ENCODE peak calls at places on chromosomes 2 and 18, in eight cellular contexts. A is mesendoderm, V is DND-41, I is PC-3, Q is left lung, U is aorta, S is ovary, L is Panc1. C is an unnamed sample.

GRCh38 chr18:67318651-67319050 is 197.9 kb downstream of the DSEL start:
- DNase-seq in A (no peak), V (no peak), I (peak), Q (no peak), U (no peak), S (no peak), L (no peak), C (no peak)

GRCh38 chr2:229416116-229416694 is 145.1 kb upstream of the PID1 start:
- DNase-seq in A (no peak), V (no peak), I (no peak), Q (peak), U (peak), S (peak), L (no peak), C (no peak)

GRCh38 chr2:96251721-96252292 is 14.0 kb downstream of the TMEM127 start:
- DNase-seq in A (peak), V (no peak), I (peak), Q (no peak), U (peak), S (peak), L (no peak), C (peak)

GRCh38 chr2:165795011-165795410 is 964 bp upstream of the GALNT3 start:
- DNase-seq in A (no peak), V (no peak), I (peak), Q (no peak), U (no peak), S (no peak), L (no peak), C (no peak)

GRCh38 chr2:231138699-231139098 is 13.9 kb upstream of the HTR2B start:
- DNase-seq in A (no peak), V (no peak), I (no peak), Q (no peak), U (no peak), S (peak), L (no peak), C (no peak)

GRCh38 chr2:23489471-23490400 is 104.8 kb downstream of the KLHL29 start:
- DNase-seq in A (no peak), V (peak), I (no peak), Q (no peak), U (no peak), S (no peak), L (no peak), C (no peak)

GRCh38 chr2:38462121-38462634 is 85.1 kb upstream of the ATL2 start:
- DNase-seq in A (no peak), V (peak), I (peak), Q (no peak), U (no peak), S (peak), L (peak), C (peak)

GRCh38 chr2:121699421-121700328 is 37.0 kb downstream of the NIFK start:
- DNase-seq in A (peak), V (peak), I (peak), Q (no peak), U (peak), S (no peak), L (peak), C (peak)

GRCh38 chr2:42196403-42197267 is 27.5 kb downstream of the EML4 start:
- DNase-seq in A (peak), V (peak), I (peak), Q (no peak), U (no peak), S (peak), L (no peak), C (peak)

GRCh38 chr18:63320690-63321265 is 1.2 kb upstream of the BCL2 start:
- DNase-seq in A (peak), V (peak), I (peak), Q (peak), U (peak), S (peak), L (no peak), C (peak)

GRCh38 chr18:75141166-75141565 is 67.8 kb downstream of the PTGR3 start:
- DNase-seq in A (no peak), V (no peak), I (no peak), Q (no peak), U (no peak), S (no peak), L (no peak), C (no peak)

GRCh38 chr18:58892536-58892935 is 27.9 kb downstream of the ZNF532 start:
- DNase-seq in A (no peak), V (no peak), I (no peak), Q (no peak), U (no peak), S (no peak), L (no peak), C (no peak)

GRCh38 chr2:196276421-196276820 is 105.0 kb upstream of the STK17B start:
- DNase-seq in A (no peak), V (no peak), I (peak), Q (no peak), U (no peak), S (no peak), L (no peak), C (no peak)

GRCh38 chr2:36549063-36549662 is 48.8 kb downstream of the FEZ2 start:
- DNase-seq in A (no peak), V (no peak), I (peak), Q (no peak), U (no peak), S (no peak), L (no peak), C (peak)

GRCh38 chr2:218782529-218782845 is 540 bp downstream of the CYP27A1 start:
- DNase-seq in A (peak), V (no peak), I (no peak), Q (no peak), U (no peak), S (no peak), L (no peak), C (no peak)

GRCh38 chr18:48992791-48993555 is 42.2 kb upstream of the SMAD7 start:
- DNase-seq in A (peak), V (no peak), I (no peak), Q (no peak), U (no peak), S (no peak), L (no peak), C (no peak)

GRCh38 chr2:15042824-15043223 is 410.3 kb downstream of the LRATD1 start:
- DNase-seq in A (no peak), V (no peak), I (peak), Q (no peak), U (no peak), S (no peak), L (no peak), C (no peak)

GRCh38 chr2:32559136-32559535 is 68.7 kb upstream of the TTC27 start:
- DNase-seq in A (no peak), V (no peak), I (no peak), Q (no peak), U (no peak), S (no peak), L (no peak), C (no peak)

GRCh38 chr2:109380502-109381326 is 233.1 kb downstream of the SEPTIN10 start:
- DNase-seq in A (no peak), V (no peak), I (peak), Q (peak), U (peak), S (peak), L (no peak), C (peak)

GRCh38 chr2:219289537-219290361 is 10.6 kb downstream of the DNAJB2 start:
- DNase-seq in A (no peak), V (no peak), I (peak), Q (peak), U (peak), S (peak), L (no peak), C (peak)

GRCh38 chr2:25632396-25632795 is 41.0 kb downstream of the DTNB start:
- DNase-seq in A (no peak), V (no peak), I (no peak), Q (no peak), U (no peak), S (no peak), L (no peak), C (no peak)

GRCh38 chr2:164920430-164920829 is 34.9 kb downstream of the SLC38A11 start:
- DNase-seq in A (no peak), V (no peak), I (peak), Q (no peak), U (no peak), S (no peak), L (no peak), C (no peak)

GRCh38 chr2:8633735-8634313 is 48.0 kb upstream of the ID2 start:
- DNase-seq in A (no peak), V (no peak), I (peak), Q (no peak), U (peak), S (no peak), L (no peak), C (no peak)

GRCh38 chr2:161625996-161626395 is 1.8 kb downstream of the SLC4A10 start:
- DNase-seq in A (no peak), V (no peak), I (no peak), Q (no peak), U (no peak), S (no peak), L (no peak), C (no peak)

GRCh38 chr18:55795101-55795669 is 207.2 kb upstream of the TCF4 start:
- DNase-seq in A (no peak), V (no peak), I (no peak), Q (no peak), U (no peak), S (no peak), L (no peak), C (no peak)

GRCh38 chr2:27162151-27163121 is 13.6 kb downstream of the TCF23 start:
- DNase-seq in A (no peak), V (no peak), I (no peak), Q (no peak), U (no peak), S (no peak), L (no peak), C (no peak)

GRCh38 chr2:165349181-165349580 is 110.0 kb downstream of the SCN2A start:
- DNase-seq in A (no peak), V (no peak), I (no peak), Q (no peak), U (no peak), S (no peak), L (no peak), C (no peak)

GRCh38 chr2:176188969-176189665 is 649 bp downstream of the HOXD1 start:
- DNase-seq in A (peak), V (no peak), I (no peak), Q (peak), U (peak), S (no peak), L (no peak), C (peak)
- H3K4me3 ChIP-seq in A (no peak), V (no peak), I (peak), Q (peak), U (peak), S (peak), L (no peak), C (peak)

GRCh38 chr2:69931832-69932595 is 17.1 kb downstream of the MXD1 start:
- DNase-seq in A (no peak), V (no peak), I (no peak), Q (no peak), U (no peak), S (no peak), L (no peak), C (no peak)
- H3K27ac ChIP-seq in A (no peak), V (no peak), I (peak), Q (peak), U (peak), S (no peak), L (no peak), C (no peak)

GRCh38 chr18:76456823-76457222 is 38.2 kb downstream of the ZNF516 start:
- DNase-seq in A (no peak), V (no peak), I (no peak), Q (no peak), U (no peak), S (no peak), L (no peak), C (no peak)
- H3K4me3 ChIP-seq in A (no peak), V (no peak), I (no peak), Q (no peak), U (no peak), S (no peak), L (no peak), C (no peak)

DNA sequence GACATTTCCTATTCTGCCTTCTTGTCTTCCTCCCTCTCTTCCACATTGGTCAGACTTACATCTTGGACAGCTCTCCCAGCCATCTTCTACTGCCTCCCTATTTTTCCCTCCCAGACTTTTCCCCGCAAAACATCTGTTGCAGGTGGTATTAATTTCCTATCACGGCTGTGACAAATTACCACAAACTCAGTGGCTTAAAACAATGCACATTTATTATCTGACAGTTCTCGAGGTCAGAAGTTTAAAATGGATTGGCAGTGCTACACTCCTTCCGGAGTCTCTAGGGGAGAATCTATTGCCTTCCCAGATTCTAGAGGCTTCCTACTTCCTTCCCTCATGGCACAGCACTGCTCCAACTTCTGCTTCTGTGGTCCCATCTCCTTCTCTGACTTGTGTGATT is 33.3 kb downstream of the STRADB start:
- DNase-seq in A (no peak), V (no peak), I (no peak), Q (no peak), U (no peak), S (no peak), L (no peak), C (no peak)
- H3K27ac ChIP-seq in A (no peak), V (no peak), I (no peak), Q (no peak), U (no peak), S (no peak), L (no peak), C (no peak)

GRCh38 chr2:178157574-178157973 is 36.7 kb upstream of the OSBPL6 start:
- DNase-seq in A (no peak), V (no peak), I (peak), Q (no peak), U (no peak), S (no peak), L (no peak), C (no peak)

GRCh38 chr2:178152542-178152941 is 40.3 kb downstream of the RBM45 start:
- DNase-seq in A (no peak), V (no peak), I (no peak), Q (no peak), U (no peak), S (no peak), L (no peak), C (no peak)

GRCh38 chr2:178155524-178155923 is 38.8 kb upstream of the OSBPL6 start:
- DNase-seq in A (no peak), V (no peak), I (no peak), Q (no peak), U (no peak), S (no peak), L (no peak), C (no peak)

GRCh38 chr2:178152033-178152432 is 39.8 kb downstream of the RBM45 start:
- DNase-seq in A (no peak), V (no peak), I (no peak), Q (no peak), U (no peak), S (no peak), L (no peak), C (no peak)

DNA sequence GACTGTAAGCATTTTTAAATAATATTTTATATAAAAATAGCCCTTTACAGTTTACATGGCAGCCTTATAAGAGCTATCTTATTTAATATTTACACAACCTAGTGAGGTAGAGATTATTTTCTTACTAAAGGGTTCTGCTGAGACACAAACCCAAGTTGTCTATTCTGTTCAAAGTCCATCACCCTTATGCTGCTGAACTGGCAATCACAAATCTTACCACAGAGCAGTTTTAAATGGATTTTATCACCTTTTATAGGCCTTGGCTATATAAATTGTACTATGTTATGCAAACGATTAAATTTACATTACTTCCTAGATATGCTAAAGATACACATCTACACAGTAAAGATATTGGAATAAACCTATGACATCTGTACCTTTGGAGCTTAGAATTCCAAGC is 40.7 kb downstream of the RBM45 start:
- DNase-seq in A (no peak), V (no peak), I (no peak), Q (no peak), U (no peak), S (no peak), L (no peak), C (no peak)
- H3K4me3 ChIP-seq in A (no peak), V (no peak), I (no peak), Q (no peak), U (no peak), S (no peak), L (no peak), C (no peak)

GRCh38 chr2:100376836-100377235 is 40.6 kb downstream of the CHST10 start:
- DNase-seq in A (no peak), V (no peak), I (no peak), Q (no peak), U (no peak), S (no peak), L (no peak), C (no peak)

GRCh38 chr2:100380681-100381080 is 36.8 kb downstream of the CHST10 start:
- DNase-seq in A (no peak), V (no peak), I (no peak), Q (no peak), U (no peak), S (no peak), L (no peak), C (no peak)

GRCh38 chr2:100383954-100384353 is 33.5 kb downstream of the CHST10 start:
- DNase-seq in A (no peak), V (no peak), I (no peak), Q (no peak), U (no peak), S (no peak), L (no peak), C (no peak)

GRCh38 chr2:100383306-100383705 is 34.2 kb downstream of the CHST10 start:
- DNase-seq in A (no peak), V (no peak), I (no peak), Q (no peak), U (no peak), S (no peak), L (no peak), C (no peak)

DNA sequence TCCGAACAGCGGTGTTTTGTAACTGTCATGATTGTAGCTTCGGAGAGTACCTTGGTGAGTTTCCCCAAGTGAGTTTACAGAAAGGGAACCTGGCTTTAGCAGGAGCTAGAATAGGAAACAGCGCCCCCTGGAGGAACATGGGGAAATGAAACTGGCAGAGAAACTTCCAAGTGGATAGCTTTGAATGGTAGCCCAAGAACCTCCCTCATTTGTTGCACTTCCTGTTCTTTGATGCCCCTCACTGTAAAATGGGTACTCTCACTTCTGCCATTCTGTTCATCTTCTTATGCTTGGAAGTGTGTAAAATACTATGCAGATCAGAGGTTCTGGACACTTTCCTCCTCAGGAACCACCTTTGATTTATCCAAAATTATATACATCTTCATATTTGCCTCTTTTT is 36.2 kb downstream of the CHST10 start:
- DNase-seq in A (peak), V (peak), I (peak), Q (no peak), U (peak), S (peak), L (peak), C (peak)
- H3K27ac ChIP-seq in A (no peak), V (no peak), I (no peak), Q (no peak), U (no peak), S (no peak), L (peak), C (no peak)